ENCODE peak calls at places on chromosome 19, in four cellular contexts. One of them, this sample, is unnamed. For H3K4me1, the result is how much of the 10 kb centered on the place peaks cover.

GRCh38 chr19:41956621-41957020 is 2.5 kb downstream of the RABAC1 start:
- DNase-seq in IMR-90: no peak
- DNase-seq in A673: no peak
- DNase-seq in fibroblast of lung: no peak
- DNase-seq in this sample: no peak

GRCh38 chr19:17610384-17610783 is 54.9 kb downstream of the COLGALT1 start:
- DNase-seq in IMR-90: peak
- DNase-seq in A673: peak
- DNase-seq in fibroblast of lung: no peak
- DNase-seq in this sample: peak

GRCh38 chr19:932647-933552 is 7.1 kb downstream of the ARID3A start:
- DNase-seq in IMR-90: peak
- DNase-seq in A673: no peak
- DNase-seq in fibroblast of lung: peak
- DNase-seq in this sample: no peak

GRCh38 chr19:35462476-35462953 is 14.5 kb downstream of the FFAR2 start:
- DNase-seq in IMR-90: no peak
- DNase-seq in A673: no peak
- DNase-seq in fibroblast of lung: no peak
- DNase-seq in this sample: no peak

GRCh38 chr19:33064778-33065550 is at the start of gene RHPN2:
- DNase-seq in IMR-90: peak
- DNase-seq in A673: peak
- DNase-seq in fibroblast of lung: peak
- DNase-seq in this sample: peak

GRCh38 chr19:12555456-12555930 is 4.2 kb upstream of the ZNF564 start:
- DNase-seq in IMR-90: no peak
- DNase-seq in A673: no peak
- DNase-seq in fibroblast of lung: no peak
- DNase-seq in this sample: no peak

GRCh38 chr19:7492142-7493055 is 3.6 kb upstream of the PEX11G start:
- DNase-seq in IMR-90: no peak
- DNase-seq in A673: no peak
- DNase-seq in fibroblast of lung: no peak
- DNase-seq in this sample: peak

GRCh38 chr19:1113278-1113985 is 9.6 kb downstream of the GPX4 start:
- DNase-seq in IMR-90: peak
- DNase-seq in A673: peak
- DNase-seq in fibroblast of lung: peak
- DNase-seq in this sample: peak

GRCh38 chr19:33953023-33953422 is 156.4 kb downstream of the KCTD15 start:
- DNase-seq in IMR-90: no peak
- DNase-seq in A673: no peak
- DNase-seq in fibroblast of lung: no peak
- DNase-seq in this sample: no peak

DNA sequence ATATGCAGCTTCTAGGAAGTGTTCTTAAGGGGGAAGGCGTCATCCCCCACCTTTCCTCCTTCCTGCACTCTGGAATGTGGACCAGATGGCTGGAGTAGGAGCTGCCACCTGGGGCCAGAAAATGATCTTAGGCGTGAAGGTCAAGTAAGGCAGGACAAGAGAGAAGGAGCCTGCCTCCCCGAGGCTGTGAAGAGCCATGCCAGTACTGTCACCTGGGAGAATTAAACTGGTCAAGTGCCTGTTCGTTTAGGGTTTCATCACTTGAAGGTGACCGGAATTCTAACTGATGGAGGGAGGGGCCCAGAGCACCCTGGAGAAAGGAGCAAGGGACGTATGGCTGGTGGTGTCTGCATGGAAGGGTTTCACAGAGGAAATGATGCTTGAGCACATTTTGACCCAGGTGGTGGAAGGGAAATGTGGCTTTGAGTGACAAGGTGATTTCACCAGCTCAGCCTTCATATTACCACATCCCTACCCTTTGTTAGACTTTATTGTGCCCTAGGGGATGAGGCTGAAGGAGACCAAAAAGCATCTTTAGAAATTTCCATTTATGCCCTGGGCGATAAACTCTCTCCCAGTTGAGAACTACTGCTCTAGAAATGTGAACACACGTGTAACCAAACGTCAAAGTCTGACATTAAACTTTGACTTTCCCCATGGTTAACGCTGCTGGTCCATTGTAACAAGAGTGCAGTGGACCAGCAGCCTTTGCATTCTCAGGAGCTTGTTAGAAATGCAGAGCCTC is 37.5 kb downstream of the PPP2R1A start:
- DNase-seq in IMR-90: no peak
- DNase-seq in A673: no peak
- DNase-seq in fibroblast of lung: no peak
- DNase-seq in this sample: no peak
- H3K4me1 ChIP-seq in IMR-90: under half
- H3K4me1 ChIP-seq in A673: under half
- H3K4me1 ChIP-seq in fibroblast of lung: under half
- H3K4me1 ChIP-seq in this sample: under half

GRCh38 chr19:9535934-9536333 is 2.5 kb downstream of the ZNF426 start:
- DNase-seq in IMR-90: no peak
- DNase-seq in A673: no peak
- DNase-seq in fibroblast of lung: no peak
- DNase-seq in this sample: no peak

GRCh38 chr19:9528757-9529336 is 9.6 kb downstream of the ZNF426 start:
- DNase-seq in IMR-90: peak
- DNase-seq in A673: no peak
- DNase-seq in fibroblast of lung: peak
- DNase-seq in this sample: peak

DNA sequence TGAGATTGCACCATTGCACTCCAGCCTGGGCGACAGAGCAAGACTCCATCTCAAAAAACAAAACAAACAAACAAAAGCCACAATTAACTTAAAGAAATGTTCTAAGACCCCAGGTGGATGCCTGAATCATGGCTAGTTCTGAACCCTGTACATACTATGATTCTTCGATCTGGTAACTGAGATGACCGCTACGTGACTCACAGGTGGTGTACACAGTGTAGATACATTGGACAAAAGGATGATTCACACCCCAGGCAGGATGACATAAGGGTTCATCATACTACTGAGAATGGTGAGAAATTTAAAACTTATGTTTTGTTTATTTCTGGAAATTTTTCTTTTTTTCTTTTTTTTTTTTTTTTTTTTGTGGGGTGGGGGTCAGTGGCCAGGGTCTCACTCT is 6.5 kb downstream of the ZNF426 start:
- DNase-seq in IMR-90: peak
- DNase-seq in A673: no peak
- DNase-seq in fibroblast of lung: peak
- DNase-seq in this sample: no peak
- H3K4me1 ChIP-seq in IMR-90: under half
- H3K4me1 ChIP-seq in A673: under half
- H3K4me1 ChIP-seq in fibroblast of lung: under half
- H3K4me1 ChIP-seq in this sample: under half

GRCh38 chr19:54875506-54875905 is 1.5 kb downstream of the FCAR start:
- DNase-seq in IMR-90: no peak
- DNase-seq in A673: no peak
- DNase-seq in fibroblast of lung: no peak
- DNase-seq in this sample: no peak

GRCh38 chr19:54871713-54872112 is 2.3 kb upstream of the FCAR start:
- DNase-seq in IMR-90: no peak
- DNase-seq in A673: no peak
- DNase-seq in fibroblast of lung: no peak
- DNase-seq in this sample: no peak

GRCh38 chr19:54873990-54874389 is at the start of gene FCAR:
- DNase-seq in IMR-90: no peak
- DNase-seq in A673: no peak
- DNase-seq in fibroblast of lung: no peak
- DNase-seq in this sample: no peak
- H3K4me1 ChIP-seq in IMR-90: under half
- H3K4me1 ChIP-seq in A673: under half
- H3K4me1 ChIP-seq in fibroblast of lung: under half
- H3K4me1 ChIP-seq in this sample: under half

GRCh38 chr19:2540251-2540645 is 64.3 kb downstream of the GADD45B start:
- DNase-seq in IMR-90: no peak
- DNase-seq in A673: no peak
- DNase-seq in fibroblast of lung: no peak
- DNase-seq in this sample: no peak

GRCh38 chr19:2543463-2544442 is 67.8 kb downstream of the GADD45B start:
- DNase-seq in IMR-90: peak
- DNase-seq in A673: peak
- DNase-seq in fibroblast of lung: peak
- DNase-seq in this sample: peak

GRCh38 chr19:2538096-2538757 is 62.3 kb downstream of the GADD45B start:
- DNase-seq in IMR-90: no peak
- DNase-seq in A673: no peak
- DNase-seq in fibroblast of lung: no peak
- DNase-seq in this sample: no peak

GRCh38 chr19:2542341-2543069 is 66.6 kb downstream of the GADD45B start:
- DNase-seq in IMR-90: peak
- DNase-seq in A673: no peak
- DNase-seq in fibroblast of lung: peak
- DNase-seq in this sample: peak

DNA sequence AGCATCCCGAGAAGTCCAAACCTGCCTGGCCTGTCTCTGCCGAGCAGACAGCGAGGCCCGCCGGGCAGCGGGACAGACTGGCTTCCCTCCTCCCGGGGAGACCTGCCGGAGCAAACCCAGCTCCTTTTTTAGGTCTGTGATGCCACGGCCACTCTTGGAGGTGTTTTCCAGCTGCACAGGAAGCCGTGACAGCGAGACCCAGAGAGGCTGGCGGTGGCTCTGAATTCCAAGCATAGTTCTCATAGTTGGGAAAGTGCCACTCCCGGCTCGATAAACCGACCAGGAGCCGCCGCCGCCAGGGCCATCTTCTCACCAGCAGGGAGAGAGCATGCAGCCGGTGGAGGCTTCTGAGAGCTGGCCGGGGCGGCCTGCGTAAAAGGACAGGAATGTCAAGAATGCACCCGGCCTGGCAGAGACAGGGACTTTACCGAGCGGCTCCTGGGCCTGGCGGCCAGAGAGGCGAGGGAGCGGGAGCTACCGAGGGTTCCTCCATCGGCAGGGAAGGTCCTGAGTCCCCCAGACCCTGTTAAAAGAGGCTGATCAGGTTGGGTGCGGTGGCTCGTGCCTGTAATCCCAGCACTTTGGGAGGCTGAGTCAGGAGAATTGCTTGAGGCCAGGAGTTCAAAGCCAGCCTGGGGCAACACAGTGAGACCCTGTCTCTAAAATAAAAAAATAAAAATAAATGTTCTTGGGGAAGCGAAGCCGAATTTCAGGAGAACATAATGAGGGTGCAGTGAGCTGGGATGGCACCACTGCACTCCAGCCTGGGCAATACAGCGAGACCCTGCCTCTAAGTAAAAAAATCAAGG is 64.9 kb downstream of the GADD45B start:
- DNase-seq in IMR-90: peak
- DNase-seq in A673: peak
- DNase-seq in fibroblast of lung: peak
- DNase-seq in this sample: peak
- H3K4me1 ChIP-seq in IMR-90: under half
- H3K4me1 ChIP-seq in A673: under half
- H3K4me1 ChIP-seq in fibroblast of lung: under half
- H3K4me1 ChIP-seq in this sample: under half